ENCODE peak calls at places on chromosomes 2 and 18, in five cellular contexts. U is activated effector memory CD4-positive, alpha-beta T cell treated with anti-CD3 and anti-CD28 coated beads, Interleukin-2, amount 50 U/mL, for 16 hours; M is naive B cell; J is tibial nerve; Y is MCF 10A. K is an unnamed sample.

GRCh38 chr2:105744909-105745853 is at the start of gene NCK2:
- DNase-seq in U (peak), M (no peak), J (peak), Y (peak), K (peak)

GRCh38 chr2:217790195-217790594 is 212.6 kb downstream of the TNS1 start:
- DNase-seq in U (no peak), M (peak), J (peak), Y (no peak), K (peak)

GRCh38 chr2:158955974-158956373 is 12.5 kb upstream of the TANC1 start:
- DNase-seq in U (no peak), M (no peak), J (no peak), Y (no peak), K (no peak)

GRCh38 chr2:42510191-42510929 is 16.6 kb upstream of the KCNG3 start:
- DNase-seq in U (peak), M (no peak), J (no peak), Y (no peak), K (no peak)

GRCh38 chr18:44510376-44510775 is 170.3 kb upstream of the SETBP1 start:
- DNase-seq in U (no peak), M (no peak), J (no peak), Y (no peak), K (no peak)

GRCh38 chr2:47737191-47737975 is 45.6 kb upstream of the MSH6 start:
- DNase-seq in U (no peak), M (no peak), J (no peak), Y (peak), K (no peak)

GRCh38 chr2:127609031-127609751 is 36.8 kb upstream of the GPR17 start:
- DNase-seq in U (peak), M (no peak), J (no peak), Y (no peak), K (no peak)

GRCh38 chr2:199760574-199760973 is 90.4 kb downstream of the FTCDNL1 start:
- DNase-seq in U (no peak), M (no peak), J (no peak), Y (no peak), K (no peak)

GRCh38 chr18:14975431-14975830 is 227.5 kb downstream of the ANKRD30B start:
- DNase-seq in U (no peak), M (no peak), J (no peak), Y (peak), K (no peak)

GRCh38 chr2:218863021-218863520 is 3.5 kb downstream of the WNT6 start:
- DNase-seq in U (no peak), M (no peak), J (no peak), Y (no peak), K (no peak)

GRCh38 chr18:378039-378438 is 110.2 kb upstream of the THOC1 start:
- DNase-seq in U (no peak), M (no peak), J (no peak), Y (no peak), K (no peak)

GRCh38 chr2:8676191-8676914 is 5.5 kb upstream of the ID2 start:
- DNase-seq in U (peak), M (no peak), J (peak), Y (no peak), K (no peak)

GRCh38 chr2:227862741-227863588 is 8.5 kb upstream of the DAW1 start:
- DNase-seq in U (no peak), M (no peak), J (peak), Y (peak), K (no peak)

GRCh38 chr18:78492064-78492812 is 487.4 kb upstream of the SALL3 start:
- DNase-seq in U (no peak), M (no peak), J (no peak), Y (no peak), K (no peak)

GRCh38 chr18:39371996-39372395 is 1806.4 kb upstream of the CELF4 start:
- DNase-seq in U (no peak), M (no peak), J (no peak), Y (no peak), K (no peak)

GRCh38 chr2:232973336-232973735 is 39.7 kb downstream of the NGEF start:
- DNase-seq in U (no peak), M (no peak), J (no peak), Y (no peak), K (no peak)

GRCh38 chr2:112811841-112812306 is 24.7 kb downstream of the IL1B start:
- DNase-seq in U (peak), M (no peak), J (no peak), Y (peak), K (no peak)

GRCh38 chr18:63322246-63322645 is 2.7 kb upstream of the BCL2 start:
- DNase-seq in U (no peak), M (no peak), J (no peak), Y (peak), K (no peak)

GRCh38 chr2:234823877-234824376 is 127.9 kb upstream of the SH3BP4 start:
- DNase-seq in U (no peak), M (no peak), J (peak), Y (peak), K (no peak)

GRCh38 chr18:23588836-23589560 is 2.7 kb upstream of the NPC1 start:
- DNase-seq in U (no peak), M (no peak), J (no peak), Y (peak), K (no peak)

GRCh38 chr2:170339753-170340692 is 162.1 kb downstream of the MYO3B start:
- DNase-seq in U (no peak), M (no peak), J (no peak), Y (no peak), K (no peak)

GRCh38 chr2:12807907-12808810 is 91.4 kb downstream of the TRIB2 start:
- DNase-seq in U (no peak), M (no peak), J (no peak), Y (no peak), K (no peak)

GRCh38 chr2:159226059-159226461 is 60.4 kb downstream of the WDSUB1 start:
- DNase-seq in U (no peak), M (no peak), J (no peak), Y (peak), K (no peak)

GRCh38 chr2:73651586-73652230 is 9.5 kb upstream of the NAT8 start:
- DNase-seq in U (no peak), M (no peak), J (no peak), Y (no peak), K (no peak)

GRCh38 chr2:207491954-207492353 is 37.8 kb upstream of the CREB1 start:
- DNase-seq in U (no peak), M (no peak), J (no peak), Y (no peak), K (no peak)

GRCh38 chr18:5073026-5073944 is 123.8 kb downstream of the AKAIN1 start:
- DNase-seq in U (no peak), M (no peak), J (peak), Y (no peak), K (peak)

GRCh38 chr2:145012214-145012670 is 492.3 kb upstream of the ZEB2 start:
- DNase-seq in U (no peak), M (no peak), J (no peak), Y (peak), K (no peak)

GRCh38 chr2:132991464-132992045 is 321.6 kb upstream of the LYPD1 start:
- DNase-seq in U (no peak), M (no peak), J (no peak), Y (no peak), K (no peak)